ENCODE peak calls at places on chromosomes 11 and 22, in four cellular contexts. G is H9, L is IMR-90, Z is H1. R is an unnamed sample.
A peak's percentile ranks its signal among the peaks of the same experiment; 100 is the strongest.

GRCh38 chr22:47282851-47283250 is 520.4 kb downstream of the TBC1D22A start:
- DNase-seq in G (no peak), L (no peak), Z (no peak), R (no peak)

GRCh38 chr11:123173040-123173855 is 21.8 kb downstream of the CLMP start:
- DNase-seq in G (no peak), L (peak; percentile 100), Z (no peak), R (no peak)

GRCh38 chr11:105298630-105299029 is 159.1 kb upstream of the CARD18 start:
- DNase-seq in G (no peak), L (peak; percentile 34), Z (no peak), R (no peak)

GRCh38 chr22:20953668-20954500 is 13.2 kb upstream of the AIFM3 start:
- DNase-seq in G (no peak), L (peak; percentile 47), Z (no peak), R (no peak)

GRCh38 chr11:119509969-119510401 is 87.0 kb upstream of the THY1 start:
- DNase-seq in G (no peak), L (peak; percentile 92), Z (no peak), R (no peak)

GRCh38 chr22:23113067-23113846 is 28.5 kb downstream of the RSPH14 start:
- DNase-seq in G (no peak), L (peak; percentile 54), Z (no peak), R (no peak)

GRCh38 chr11:133955945-133956421 is 785 bp downstream of the IGSF9B start:
- DNase-seq in G (no peak), L (no peak), Z (no peak), R (no peak)

GRCh38 chr22:23827351-23827995 is 11.3 kb downstream of the DERL3 start:
- DNase-seq in G (peak; percentile 26), L (no peak), Z (no peak), R (peak; percentile 43)

GRCh38 chr22:40022536-40023225 is 27.9 kb downstream of the FAM83F start:
- DNase-seq in G (no peak), L (no peak), Z (no peak), R (no peak)

GRCh38 chr11:130516175-130516867 is 67.9 kb downstream of the ADAMTS15 start:
- DNase-seq in G (peak; percentile 48), L (no peak), Z (no peak), R (peak; percentile 46)

GRCh38 chr22:50702821-50703725 is 30.4 kb downstream of the SHANK3 start:
- DNase-seq in G (no peak), L (no peak), Z (no peak), R (no peak)

GRCh38 chr11:110147965-110148709 is 54.9 kb downstream of the ZC3H12C start:
- DNase-seq in G (no peak), L (peak; percentile 92), Z (no peak), R (peak; percentile 14)

GRCh38 chr11:131464024-131464423 is 93.6 kb downstream of the NTM start:
- DNase-seq in G (no peak), L (no peak), Z (no peak), R (peak; percentile 85)

GRCh38 chr22:50577987-50578775 is at the start of gene CPT1B:
- DNase-seq in G (no peak), L (peak; percentile 26), Z (no peak), R (no peak)

GRCh38 chr11:44927174-44927661 is 23.5 kb downstream of the TP53I11 start:
- DNase-seq in G (peak; percentile 92), L (peak; percentile 66), Z (peak; percentile 70), R (peak; percentile 91)

GRCh38 chr11:78056093-78056492 is 7.6 kb upstream of the THRSP start:
- DNase-seq in G (no peak), L (no peak), Z (no peak), R (no peak)

GRCh38 chr22:44419429-44419828 is 78.6 kb downstream of the RTL6 start:
- DNase-seq in G (no peak), L (peak; percentile 40), Z (no peak), R (no peak)

GRCh38 chr22:23781065-23781464 is 5.7 kb upstream of the SMARCB1 start:
- DNase-seq in G (no peak), L (no peak), Z (no peak), R (no peak)

GRCh38 chr11:104254347-104254746 is 90.4 kb upstream of the PDGFD start:
- DNase-seq in G (peak; percentile 85), L (no peak), Z (peak; percentile 65), R (peak; percentile 86)

GRCh38 chr11:102633385-102634026 is 8.4 kb upstream of the MMP20 start:
- DNase-seq in G (no peak), L (no peak), Z (no peak), R (no peak)

GRCh38 chr11:57427692-57428082 is 766 bp upstream of the SLC43A3 start:
- DNase-seq in G (no peak), L (peak; percentile 57), Z (no peak), R (no peak)

GRCh38 chr11:46898396-46899095 is 19.8 kb downstream of the LRP4 start:
- DNase-seq in G (no peak), L (no peak), Z (no peak), R (no peak)

GRCh38 chr11:31798057-31799035 is 12.8 kb downstream of the PAX6 start:
- DNase-seq in G (peak; percentile 89), L (no peak), Z (no peak), R (peak; percentile 89)

GRCh38 chr11:46277623-46278386 is at the start of gene CREB3L1:
- DNase-seq in G (peak; percentile 69), L (no peak), Z (no peak), R (no peak)

GRCh38 chr22:41780714-41781507 is 19.6 kb upstream of the CCDC134 start:
- DNase-seq in G (no peak), L (peak; percentile 63), Z (no peak), R (peak; percentile 28)

GRCh38 chr11:76314741-76315090 is 66.2 kb downstream of the THAP12 start:
- DNase-seq in G (no peak), L (peak; percentile 61), Z (no peak), R (peak; percentile 60)

GRCh38 chr11:116782728-116783127 is 5.1 kb downstream of the ZPR1 start:
- DNase-seq in G (no peak), L (peak; percentile 50), Z (no peak), R (no peak)

GRCh38 chr22:44583076-44583760 is 85.2 kb upstream of the RTL6 start:
- DNase-seq in G (peak; percentile 21), L (peak; percentile 32), Z (no peak), R (no peak)

GRCh38 chr11:34105957-34106504 is 602 bp downstream of the NAT10 start:
- DNase-seq in G (no peak), L (peak; percentile 18), Z (no peak), R (peak; percentile 16)

GRCh38 chr11:72814831-72815618 is 814 bp downstream of the ATG16L2 start:
- DNase-seq in G (peak; percentile 89), L (peak; percentile 54), Z (no peak), R (peak; percentile 91)

GRCh38 chr11:134561348-134561720 is 149.3 kb upstream of the B3GAT1 start:
- DNase-seq in G (no peak), L (no peak), Z (no peak), R (no peak)

GRCh38 chr11:63023851-63024648 is 8.4 kb upstream of the SLC22A8 start:
- DNase-seq in G (peak; percentile 77), L (peak; percentile 61), Z (peak; percentile 29), R (peak; percentile 73)
- H3K56ac ChIP-seq in G (no peak overlapping the region), L (no peak overlapping the region), Z (no peak overlapping the region), R (no peak overlapping the region)

DNA sequence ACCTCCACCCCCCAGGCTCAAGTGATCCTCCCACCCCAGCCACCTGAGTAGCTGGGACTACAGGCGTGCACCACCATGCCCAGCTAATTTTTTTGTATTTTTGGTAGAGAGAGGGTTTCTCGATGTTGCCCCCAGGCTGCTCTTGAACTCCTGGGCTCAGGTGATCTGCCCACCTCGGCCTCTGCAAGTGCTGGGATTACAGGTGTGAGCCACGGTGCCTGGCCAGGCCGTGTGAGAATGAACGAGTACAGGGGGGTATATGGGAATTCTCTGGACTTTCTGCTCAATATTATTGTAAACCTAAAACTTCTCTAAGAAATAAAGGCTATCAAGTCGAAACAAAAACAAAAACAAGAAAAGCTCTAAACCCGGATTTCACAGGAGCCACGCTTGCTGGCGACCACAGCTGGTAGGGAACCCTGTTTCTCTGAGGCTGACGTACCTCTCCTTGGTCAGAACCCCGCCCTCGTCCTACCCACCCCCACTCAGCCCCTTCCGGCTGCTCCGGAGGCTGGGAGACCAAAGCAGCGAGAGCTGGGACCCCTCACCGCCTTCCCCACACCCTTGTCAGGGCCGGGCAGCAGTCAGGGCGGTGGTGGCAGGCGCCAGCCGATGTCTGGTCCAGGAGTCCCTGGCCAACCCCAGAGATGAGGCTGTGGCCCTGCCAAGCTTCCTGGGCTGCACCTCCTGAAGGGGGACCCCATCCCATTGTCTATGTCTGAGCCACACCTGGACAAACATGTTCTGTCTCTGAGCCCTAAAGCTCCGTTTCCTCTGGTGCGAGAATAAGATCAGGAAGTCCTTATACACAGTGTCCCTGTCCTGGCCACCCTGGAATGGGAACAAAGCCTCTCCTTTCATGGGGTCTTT is 52.1 kb downstream of the LINC01488 start:
- DNase-seq in G (no peak), L (no peak), Z (no peak), R (no peak)
- H3K56ac ChIP-seq in G (no peak overlapping the region), L (no peak overlapping the region), Z (no peak overlapping the region), R (no peak overlapping the region)

GRCh38 chr11:48242501-48242900 is 2.4 kb upstream of the OR4X2 start:
- DNase-seq in G (no peak), L (no peak), Z (no peak), R (no peak)

GRCh38 chr11:48237727-48238126 is 7.2 kb upstream of the OR4X2 start:
- DNase-seq in G (no peak), L (no peak), Z (no peak), R (no peak)
- H3K56ac ChIP-seq in G (no peak overlapping the region), L (no peak overlapping the region), Z (no peak overlapping the region), R (no peak overlapping the region)

GRCh38 chr11:15282754-15283153 is 168.0 kb downstream of the INSC start:
- DNase-seq in G (no peak), L (no peak), Z (no peak), R (no peak)
- H3K56ac ChIP-seq in G (no peak overlapping the region), L (no peak overlapping the region), Z (no peak overlapping the region), R (no peak overlapping the region)

R was measured in mesendoderm.